ENCODE peak calls at places on chromosomes 11 and 22, in ten cellular contexts. Y is AG04450, L is ovary, N is right atrium auricular region, G is GM23248, F is lower leg skin, Z is fibroblast of the aortic adventitia, Q is endodermal cell, U is GM06990, X is SK-N-SH. B is an unnamed sample.

GRCh38 chr11:20342347-20343279 is 20.9 kb upstream of the HTATIP2 start:
- DNase-seq in G (no peak), Z (no peak), X (no peak), U (no peak), L (no peak), N (no peak), F (no peak), Q (peak; percentile 95), Y (no peak), B (no peak)

GRCh38 chr11:73538381-73538872 is 59.5 kb downstream of the FAM168A start:
- DNase-seq in Q (no peak), L (no peak), N (no peak), F (no peak), Z (peak; percentile 62), G (peak; percentile 41), Y (no peak), U (peak; percentile 26), X (peak; percentile 55), B (no peak)

GRCh38 chr11:94493443-94494199 is at the start of the genes ANKRD49 and MRE11:
- DNase-seq in N (peak; percentile 99), Y (peak; percentile 95), X (peak; percentile 89), Q (peak; percentile 99), G (peak; percentile 99), L (peak; percentile 98), Z (peak; percentile 97), U (peak; percentile 99), F (peak; percentile 100), B (peak; percentile 97)

GRCh38 chr11:8022876-8023275 is 35.7 kb downstream of the EIF3F start:
- DNase-seq in U (no peak), G (no peak), X (no peak), Y (no peak), Z (no peak), L (no peak), F (peak; percentile 64), N (peak; percentile 49), Q (no peak), B (no peak)

GRCh38 chr11:71240865-71241691 is 11.3 kb downstream of the SHANK2 start:
- DNase-seq in X (peak; percentile 12), N (no peak), Z (peak; percentile 77), G (peak; percentile 84), Y (peak; percentile 62), Q (peak; percentile 53), F (peak; percentile 85), U (no peak), L (no peak), B (peak; percentile 44)

GRCh38 chr11:75482310-75482606 is 43.5 kb downstream of the GDPD5 start:
- DNase-seq in F (no peak), X (no peak), N (no peak), Z (no peak), Y (no peak), Q (no peak), G (no peak), U (no peak), L (no peak), B (no peak)

GRCh38 chr22:44166448-44166847 is 14.3 kb upstream of the PARVG start:
- DNase-seq in F (no peak), Y (no peak), G (no peak), Q (no peak), U (no peak), N (no peak), X (no peak), L (no peak), Z (no peak), B (peak; percentile 19)

GRCh38 chr11:783581-784015 is 6.3 kb downstream of the CEND1 start:
- DNase-seq in Y (peak; percentile 89), U (no peak), N (peak; percentile 83), L (peak; percentile 79), Q (peak; percentile 98), Z (peak; percentile 93), F (peak; percentile 94), X (peak; percentile 91), G (peak; percentile 94), B (peak; percentile 95)

GRCh38 chr22:36409911-36410756 is 22.4 kb upstream of the MYH9 start:
- DNase-seq in Z (no peak), U (peak; percentile 75), N (peak; percentile 80), F (peak; percentile 93), Q (peak; percentile 99), L (peak; percentile 93), X (no peak), Y (no peak), G (no peak), B (no peak)

GRCh38 chr11:65593518-65594414 is 1.8 kb downstream of the KCNK7 start:
- DNase-seq in G (no peak), U (no peak), N (no peak), L (no peak), Q (peak; percentile 86), F (no peak), X (peak; percentile 84), Y (no peak), Z (no peak), B (no peak)

GRCh38 chr11:45108070-45109064 is 38.1 kb upstream of the PRDM11 start:
- DNase-seq in N (no peak), Q (no peak), L (no peak), Z (no peak), Y (no peak), F (no peak), U (no peak), G (no peak), X (no peak), B (no peak)

GRCh38 chr11:100939581-100939980 is 190.0 kb downstream of the PGR start:
- DNase-seq in N (no peak), F (no peak), L (no peak), U (no peak), Y (no peak), Z (no peak), Q (no peak), X (no peak), G (no peak), B (no peak)

DNA sequence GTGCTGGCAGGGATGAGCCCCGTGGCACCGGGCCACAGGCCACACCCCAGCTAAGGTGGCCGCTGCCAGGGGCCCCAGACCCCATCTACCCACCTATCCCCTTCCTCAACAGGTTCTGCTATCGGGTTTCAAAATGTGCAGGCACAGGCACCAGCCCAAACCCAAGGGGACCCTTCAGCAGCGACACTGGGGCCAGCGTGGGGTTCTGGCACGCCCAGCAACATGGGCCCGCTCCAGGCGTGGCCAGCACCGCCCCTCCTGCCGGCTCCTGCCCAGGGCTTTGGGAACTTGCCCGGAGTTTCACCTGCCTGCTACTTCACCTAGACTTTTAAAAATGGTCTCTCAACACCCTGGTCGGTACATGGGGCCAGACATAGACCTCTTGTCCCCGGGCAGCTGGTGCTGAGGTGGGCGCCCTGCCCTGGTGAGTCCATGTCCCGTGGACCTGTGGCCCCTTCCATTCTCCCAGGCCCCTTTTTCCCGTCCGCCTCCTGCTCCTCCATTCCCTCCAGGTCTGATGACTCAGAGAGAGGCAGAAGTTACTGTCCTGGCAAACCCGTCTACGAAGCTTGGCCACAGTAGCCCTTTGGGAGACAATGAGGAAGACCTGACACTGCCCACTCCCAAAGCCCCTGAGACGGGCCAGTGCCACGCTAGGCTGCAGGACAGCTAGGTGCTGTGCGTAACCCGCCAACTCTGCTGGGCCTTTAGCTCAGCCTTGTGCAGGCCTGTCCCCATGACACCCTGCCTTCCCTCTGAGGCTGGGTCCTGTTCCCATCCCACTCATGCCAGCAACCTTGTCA is 11.5 kb downstream of the CELSR1 start:
- DNase-seq in Z (no peak), G (no peak), U (no peak), N (no peak), Q (no peak), Y (no peak), L (no peak), X (no peak), F (no peak), B (no peak)
- H3K4me3 ChIP-seq in Z (no peak overlapping the region), G (no peak overlapping the region), U (no peak overlapping the region), N (no peak overlapping the region), Q (no peak overlapping the region), Y (no peak overlapping the region), L (no peak overlapping the region), X (no peak overlapping the region), F (no peak overlapping the region), B (no peak overlapping the region)

DNA sequence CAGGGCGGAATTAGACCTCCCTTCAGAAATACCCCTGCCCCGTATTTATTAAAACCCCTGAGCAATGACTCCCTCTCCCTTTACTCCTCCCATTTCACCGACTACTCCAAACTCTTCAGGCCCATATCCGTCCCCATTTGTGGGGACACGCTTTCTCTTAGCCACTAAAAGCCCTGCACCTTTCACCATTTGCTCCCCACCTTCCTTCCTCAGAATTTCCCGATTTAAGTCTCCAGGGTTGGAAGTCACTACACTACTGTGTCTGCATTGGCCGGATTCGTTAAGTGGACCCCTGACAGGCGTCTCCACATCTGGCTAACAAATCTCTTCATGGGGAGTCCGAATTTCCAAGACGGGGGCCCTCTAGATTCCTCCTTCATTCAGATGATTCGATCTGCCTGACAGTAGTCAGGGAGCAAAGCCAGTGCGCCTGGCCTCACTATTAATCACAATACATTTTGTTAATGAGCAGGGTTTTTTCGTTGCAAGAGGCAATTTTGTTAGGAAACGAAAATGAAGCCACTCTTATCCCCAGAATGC is 4.5 kb downstream of the SLC17A6 start:
- DNase-seq in Q (peak; percentile 51), U (no peak), X (no peak), F (no peak), L (no peak), G (no peak), N (no peak), Y (no peak), Z (no peak), B (no peak)
- H3K4me3 ChIP-seq in Q (peak overlapping the region; percentile 67), U (no peak overlapping the region), X (no peak overlapping the region), F (no peak overlapping the region), L (no peak overlapping the region), G (no peak overlapping the region), N (no peak overlapping the region), Y (no peak overlapping the region), Z (no peak overlapping the region), B (no peak overlapping the region)

DNA sequence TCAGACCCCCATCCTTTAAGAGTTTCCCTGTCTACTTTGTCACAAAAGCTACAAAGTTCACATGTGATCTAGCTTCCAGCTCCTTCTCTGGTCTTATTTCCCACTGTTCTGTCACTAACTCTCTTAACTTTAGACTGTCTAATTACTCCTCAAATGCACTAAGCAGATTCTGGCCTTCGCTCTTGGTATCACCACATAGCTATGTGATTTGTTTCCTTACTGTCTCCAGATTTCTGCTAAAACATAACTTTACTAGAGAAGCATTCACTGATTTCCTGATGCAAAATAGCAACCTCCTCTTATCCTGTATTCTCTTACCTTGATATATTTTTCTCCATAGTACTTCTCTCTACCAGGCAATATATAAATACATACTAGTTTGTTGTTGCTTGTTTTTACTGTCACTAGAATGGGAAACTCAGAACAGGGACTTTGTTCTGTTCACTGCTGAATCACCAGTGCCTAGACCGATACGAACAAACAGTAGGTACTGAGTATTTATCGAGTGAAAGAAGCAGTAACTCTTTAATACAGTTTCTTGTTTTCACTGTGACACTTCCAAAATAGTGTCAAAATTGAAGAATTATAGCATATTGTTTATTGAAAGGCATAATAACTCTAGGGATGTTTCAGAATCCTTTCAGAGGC is 205.6 kb downstream of the DDX10 start:
- DNase-seq in U (no peak), Q (no peak), X (no peak), Y (peak; percentile 34), N (no peak), L (no peak), G (peak; percentile 87), F (no peak), Z (peak; percentile 73), B (peak; percentile 10)
- H3K4me3 ChIP-seq in U (no peak overlapping the region), Q (no peak overlapping the region), X (peak overlapping the region; percentile 33), Y (no peak overlapping the region), N (no peak overlapping the region), L (no peak overlapping the region), G (peak overlapping the region; percentile 63), F (no peak overlapping the region), Z (no peak overlapping the region), B (no peak overlapping the region)

DNA sequence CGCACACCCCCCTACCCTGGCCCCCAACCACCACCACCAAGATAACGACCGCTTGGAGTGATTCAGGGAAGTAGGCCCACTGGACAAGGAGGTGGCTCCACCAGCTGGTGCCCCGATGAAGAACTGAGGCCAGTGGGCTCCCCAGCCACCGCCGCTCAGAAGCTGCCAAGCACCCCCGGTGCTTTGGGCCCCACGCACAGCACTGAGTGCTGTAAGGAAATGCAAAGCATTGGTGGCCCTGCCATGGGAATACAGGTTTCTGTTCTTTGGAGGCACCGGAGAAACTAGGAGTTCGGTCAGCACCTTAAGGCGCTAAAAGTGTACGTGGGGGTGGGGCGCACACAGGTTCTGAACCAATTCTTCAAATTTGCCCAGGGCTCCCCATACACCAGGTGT is 664 bp upstream of the PRSS23 start:
- DNase-seq in F (no peak), G (no peak), X (peak; percentile 40), Z (no peak), Y (no peak), L (no peak), U (no peak), N (no peak), Q (peak; percentile 72), B (no peak)
- H3K4me3 ChIP-seq in F (peak overlapping the region; percentile 40), G (peak overlapping the region; percentile 81), X (peak overlapping the region; percentile 84), Z (peak overlapping the region; percentile 92), Y (peak overlapping the region; percentile 73), L (peak overlapping the region; percentile 76), U (no peak overlapping the region), N (peak overlapping the region; percentile 79), Q (peak overlapping the region; percentile 83), B (peak overlapping the region; percentile 56)

B was measured in MG63.